ENCODE peak calls at places on chromosomes 11 and 22, in five cellular contexts. F, G, W, D and E are unnamed samples.

GRCh38 chr11:131910491-131911387 is 540.3 kb downstream of the NTM start:
- DNase-seq in F (no peak), G (peak), W (no peak), D (peak), E (no peak)

GRCh38 chr11:17154409-17155159 is 53.2 kb downstream of the PIK3C2A start:
- DNase-seq in F (no peak), G (no peak), W (no peak), D (no peak), E (no peak)

GRCh38 chr11:112451250-112451649 is 190.6 kb upstream of the PLET1 start:
- DNase-seq in F (no peak), G (no peak), W (no peak), D (no peak), E (no peak)

GRCh38 chr11:38332046-38332445 is 1734.0 kb upstream of the RAG2 start:
- DNase-seq in F (no peak), G (no peak), W (no peak), D (no peak), E (no peak)

GRCh38 chr11:74321487-74322188 is 10.2 kb upstream of the P4HA3 start:
- DNase-seq in F (no peak), G (peak), W (no peak), D (peak), E (no peak)

GRCh38 chr11:45926001-45926401 is 3.5 kb downstream of the LARGE2 start:
- DNase-seq in F (peak), G (no peak), W (no peak), D (no peak), E (no peak)

GRCh38 chr11:1848640-1849265 is 4.1 kb upstream of the LSP1 start:
- DNase-seq in F (no peak), G (no peak), W (no peak), D (no peak), E (no peak)

GRCh38 chr22:20632082-20632481 is 124.7 kb downstream of the MED15 start:
- DNase-seq in F (no peak), G (no peak), W (no peak), D (no peak), E (no peak)

GRCh38 chr22:22462813-22463567 is 45.6 kb downstream of the ZNF280B start:
- DNase-seq in F (no peak), G (no peak), W (no peak), D (no peak), E (no peak)

GRCh38 chr11:70073881-70074371 is 4.2 kb upstream of the ANO1 start:
- DNase-seq in F (no peak), G (peak), W (peak), D (peak), E (no peak)

GRCh38 chr22:39024923-39025322 is 4.0 kb downstream of the APOBEC3D start:
- DNase-seq in F (no peak), G (no peak), W (no peak), D (no peak), E (no peak)

GRCh38 chr11:107840120-107840479 is 18.5 kb downstream of the SLC35F2 start:
- DNase-seq in F (no peak), G (no peak), W (no peak), D (no peak), E (no peak)

GRCh38 chr11:12274558-12275197 is 102.7 kb upstream of the PARVA start:
- DNase-seq in F (no peak), G (peak), W (peak), D (no peak), E (peak)

GRCh38 chr11:119341222-119342022 is 739 bp upstream of the C1QTNF5 start:
- DNase-seq in F (no peak), G (no peak), W (no peak), D (no peak), E (no peak)

GRCh38 chr11:62544521-62545436 is 1.8 kb downstream of the AHNAK start:
- DNase-seq in F (peak), G (no peak), W (no peak), D (no peak), E (no peak)

GRCh38 chr11:85628771-85629341 is 463 bp downstream of the TMEM126B start:
- DNase-seq in F (no peak), G (peak), W (no peak), D (no peak), E (no peak)

GRCh38 chr11:35962373-35963138 is 18.7 kb downstream of the LDLRAD3 start:
- DNase-seq in F (no peak), G (no peak), W (no peak), D (no peak), E (no peak)

GRCh38 chr22:29493636-29494035 is 13.6 kb downstream of the NEFH start:
- DNase-seq in F (no peak), G (no peak), W (no peak), D (no peak), E (no peak)

GRCh38 chr22:23192133-23192532 is 11.8 kb downstream of the BCR start:
- DNase-seq in F (no peak), G (no peak), W (no peak), D (no peak), E (no peak)

GRCh38 chr11:6617315-6617781 is 1.9 kb downstream of the TPP1 start:
- DNase-seq in F (no peak), G (no peak), W (no peak), D (no peak), E (no peak)

GRCh38 chr22:20565761-20566160 is 58.4 kb downstream of the MED15 start:
- DNase-seq in F (no peak), G (no peak), W (no peak), D (no peak), E (no peak)

GRCh38 chr22:46521994-46522393 is 15.4 kb downstream of the CELSR1 start:
- DNase-seq in F (no peak), G (no peak), W (no peak), D (no peak), E (no peak)

GRCh38 chr11:88522624-88523361 is 185.3 kb upstream of the CTSC start:
- DNase-seq in F (no peak), G (no peak), W (no peak), D (no peak), E (no peak)

GRCh38 chr11:93838967-93839366 is 11.5 kb downstream of the VSTM5 start:
- DNase-seq in F (no peak), G (no peak), W (no peak), D (no peak), E (no peak)

GRCh38 chr11:36162909-36163434 is 126.3 kb downstream of the COMMD9 start:
- DNase-seq in F (peak), G (no peak), W (no peak), D (no peak), E (peak)

GRCh38 chr22:49710746-49711145 is 116.9 kb downstream of the BRD1 start:
- DNase-seq in F (no peak), G (no peak), W (no peak), D (no peak), E (no peak)

GRCh38 chr22:38305481-38306448 is 11.5 kb downstream of the CSNK1E start:
- DNase-seq in F (no peak), G (peak), W (no peak), D (peak), E (no peak)

GRCh38 chr11:58927393-58928081 is 11.8 kb upstream of the GLYATL1 start:
- DNase-seq in F (no peak), G (peak), W (no peak), D (no peak), E (no peak)

GRCh38 chr11:100682247-100682969 is 4.7 kb upstream of the ARHGAP42 start:
- DNase-seq in F (no peak), G (peak), W (no peak), D (peak), E (no peak)
- TF ChIP-seq CTCF in F (peak), G (peak), W (peak), D (peak), E (peak)

GRCh38 chr11:43709689-43710088 is 29.2 kb downstream of the HSD17B12 start:
- DNase-seq in F (no peak), G (no peak), W (no peak), D (no peak), E (no peak)

GRCh38 chr11:43706631-43707030 is 26.1 kb downstream of the HSD17B12 start:
- DNase-seq in F (no peak), G (no peak), W (no peak), D (no peak), E (no peak)

GRCh38 chr11:43712676-43713075 is 32.1 kb downstream of the HSD17B12 start:
- DNase-seq in F (no peak), G (peak), W (no peak), D (no peak), E (no peak)

DNA sequence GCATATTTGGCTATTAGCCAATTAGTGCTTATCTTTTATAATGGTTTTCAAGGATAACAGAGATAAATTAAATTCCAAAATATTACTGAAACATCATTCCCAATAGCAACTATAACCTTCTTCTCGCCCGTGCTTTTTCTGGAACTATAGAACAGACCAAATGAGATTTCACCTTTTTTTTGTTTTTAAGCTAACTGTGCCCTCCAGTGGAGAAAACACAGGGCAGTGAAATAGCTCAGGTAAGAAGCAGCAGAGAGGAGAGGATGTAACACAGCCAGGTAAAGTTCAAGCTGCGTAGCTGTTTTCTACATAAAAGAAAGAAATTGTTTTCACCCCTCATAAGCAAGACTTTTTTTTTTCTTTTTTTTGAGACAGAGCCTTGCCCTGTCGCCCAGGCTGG is 28.2 kb downstream of the HSD17B12 start:
- DNase-seq in F (no peak), G (no peak), W (no peak), D (no peak), E (no peak)
- TF ChIP-seq CTCF in F (peak), G (peak), W (no peak), D (peak), E (no peak)

GRCh38 chr22:17795661-17796548 is 21.6 kb upstream of the BID start:
- DNase-seq in F (no peak), G (no peak), W (no peak), D (no peak), E (no peak)
- TF ChIP-seq CTCF in F (no peak), G (no peak), W (no peak), D (no peak), E (no peak)

GRCh38 chr11:34415538-34415937 is 23.2 kb upstream of the CAT start:
- DNase-seq in F (no peak), G (no peak), W (no peak), D (no peak), E (no peak)

GRCh38 chr11:34417203-34417602 is 21.5 kb upstream of the CAT start:
- DNase-seq in F (no peak), G (no peak), W (no peak), D (no peak), E (no peak)

GRCh38 chr11:34416746-34417145 is 22.0 kb upstream of the CAT start:
- DNase-seq in F (no peak), G (no peak), W (no peak), D (no peak), E (no peak)

GRCh38 chr11:34416088-34416487 is 22.6 kb upstream of the CAT start:
- DNase-seq in F (no peak), G (no peak), W (no peak), D (no peak), E (no peak)

GRCh38 chr11:34419158-34419557 is 19.6 kb upstream of the CAT start:
- DNase-seq in F (no peak), G (no peak), W (no peak), D (no peak), E (no peak)
- TF ChIP-seq CTCF in F (no peak), G (no peak), W (no peak), D (no peak), E (no peak)

DNA sequence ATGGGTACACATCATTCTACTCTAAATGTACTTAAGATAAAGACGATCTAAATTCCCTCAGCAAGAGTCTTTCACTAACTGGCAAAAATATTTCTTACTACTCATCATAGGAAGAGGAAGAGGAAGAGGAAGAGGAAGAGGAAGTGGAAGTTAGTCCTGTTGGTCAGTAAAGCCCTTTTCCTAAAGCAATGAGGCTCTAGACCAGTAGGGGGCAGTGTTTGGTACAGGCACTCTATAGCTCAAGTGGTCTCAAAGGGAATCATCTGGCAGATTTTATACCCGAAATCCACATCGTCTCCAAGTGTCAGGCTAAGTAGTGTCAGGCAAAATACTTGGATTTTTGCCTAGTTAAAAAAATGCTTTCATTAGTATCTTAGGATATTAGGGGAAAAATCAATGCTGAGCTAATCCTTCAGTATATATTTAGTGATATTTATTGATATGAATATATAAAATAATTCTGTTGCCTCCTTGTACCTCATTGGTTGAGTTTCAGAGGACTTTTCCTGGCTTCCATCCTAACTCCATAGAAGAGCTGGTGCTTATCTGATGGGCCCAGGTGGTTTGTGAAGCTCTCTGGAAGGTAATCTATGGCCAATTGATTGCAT is 7.7 kb downstream of the BLID start:
- DNase-seq in F (no peak), G (peak), W (no peak), D (no peak), E (no peak)
- TF ChIP-seq CTCF in F (peak), G (peak), W (peak), D (peak), E (peak)

DNA sequence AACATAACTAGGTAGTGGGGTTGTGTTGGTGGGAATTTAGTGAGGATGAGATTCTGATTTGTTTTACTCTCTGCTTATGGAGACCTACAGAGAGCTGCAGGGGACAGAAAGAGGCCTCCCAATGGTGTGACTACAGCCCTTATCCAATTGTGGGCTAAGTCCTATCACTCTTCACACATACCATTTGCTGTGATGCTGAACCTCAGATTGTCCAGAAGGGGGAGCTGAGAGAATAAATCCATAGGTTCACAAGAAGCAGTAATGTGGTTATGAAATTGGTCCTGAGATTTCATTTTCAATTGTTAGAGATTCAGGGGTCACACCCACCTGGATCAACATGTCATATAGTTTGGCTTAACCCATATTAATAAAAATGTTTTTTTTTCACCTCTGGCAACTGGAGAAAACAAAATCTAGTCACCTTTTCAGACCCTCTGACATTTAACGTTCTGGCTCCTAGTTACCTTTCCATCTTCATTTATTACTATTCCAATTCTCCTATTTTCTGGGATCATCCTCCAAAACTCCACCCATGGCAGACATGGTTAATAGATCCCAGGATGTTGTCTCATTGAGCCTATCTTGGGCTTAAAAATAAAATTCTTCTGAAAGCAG is 53.3 kb upstream of the PTPN5 start:
- DNase-seq in F (no peak), G (peak), W (no peak), D (peak), E (no peak)
- TF ChIP-seq CTCF in F (peak), G (peak), W (peak), D (peak), E (peak)

DNA sequence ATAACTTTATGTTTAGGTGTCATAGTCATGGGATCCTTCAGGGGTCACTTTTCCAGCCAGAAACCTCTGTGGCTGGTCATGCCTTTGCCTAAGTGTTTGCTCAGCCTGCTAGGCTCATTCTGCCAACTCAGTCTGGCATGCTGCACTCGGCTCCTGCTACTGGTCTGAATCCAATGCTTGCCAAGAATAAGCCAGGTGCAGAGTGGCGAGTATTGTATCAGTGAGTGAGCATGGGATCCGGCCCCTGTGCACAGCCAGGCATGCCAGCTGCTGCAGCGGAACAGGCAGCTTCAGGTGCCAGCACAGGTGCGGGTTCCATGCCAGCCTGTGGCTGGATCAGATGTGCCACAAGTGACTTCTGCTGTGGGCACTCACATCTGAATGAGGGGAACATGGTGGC is 1269.3 kb upstream of the CNTN5 start:
- DNase-seq in F (peak), G (no peak), W (no peak), D (no peak), E (no peak)
- TF ChIP-seq CTCF in F (no peak), G (no peak), W (no peak), D (no peak), E (no peak)

DNA sequence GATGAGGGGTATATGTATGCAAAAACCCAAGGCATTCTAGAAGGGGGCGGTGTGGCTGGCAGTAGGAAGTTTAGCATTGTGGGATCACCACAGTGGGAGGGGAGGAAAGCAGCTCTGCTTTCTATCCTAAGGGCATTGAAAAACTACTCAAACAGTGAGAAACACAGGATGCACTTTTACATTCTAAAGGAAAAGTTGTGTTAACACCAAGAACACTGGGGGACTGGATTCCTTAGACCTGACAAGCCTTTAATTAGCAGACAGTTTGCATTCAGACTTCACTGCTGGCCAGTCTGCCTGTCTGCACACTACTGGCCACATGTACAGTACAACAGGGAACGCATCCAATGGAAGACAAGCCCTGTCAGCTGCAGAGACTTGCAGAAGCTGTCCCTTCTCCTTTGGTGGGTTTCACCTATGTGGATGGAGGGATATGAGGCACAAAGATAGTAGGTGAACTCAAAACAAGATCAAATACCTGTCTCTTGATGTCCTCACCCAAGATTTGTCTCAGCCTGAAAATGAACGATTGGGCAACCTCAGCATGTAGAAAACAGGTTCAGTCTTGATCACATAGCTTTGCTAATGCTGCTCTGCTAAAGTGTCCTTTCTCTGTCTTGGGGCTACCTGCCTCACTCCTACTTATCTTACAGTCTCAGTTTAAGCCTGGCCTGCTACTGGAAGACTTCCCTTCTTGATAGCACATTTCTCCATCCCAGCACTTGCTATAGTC is 64.8 kb downstream of the TENM4 start:
- DNase-seq in F (no peak), G (no peak), W (no peak), D (peak), E (no peak)
- TF ChIP-seq CTCF in F (no peak), G (no peak), W (no peak), D (no peak), E (no peak)